ENCODE peak calls at places on chromosomes 6 and 20, in five cellular contexts. G is NT2/D1, J is mesenchymal stem cell, C is fibroblast of lung, P is mammary epithelial cell. U is an unnamed sample.

GRCh38 chr20:38730167-38730988 is 6.1 kb downstream of the SLC32A1 start:
- DNase-seq in G (no peak), J (no peak), C (no peak), P (no peak), U (no peak)

GRCh38 chr6:160419488-160419887 is 71.3 kb downstream of the SLC22A3 start:
- DNase-seq in G (no peak), J (no peak), C (no peak), P (no peak), U (no peak)

GRCh38 chr6:73586416-73586974 is 65.7 kb upstream of the EEF1A1 start:
- DNase-seq in G (no peak), J (peak), C (peak), P (no peak), U (peak)

GRCh38 chr6:4924872-4925271 is 79.0 kb downstream of the RPP40 start:
- DNase-seq in G (no peak), J (no peak), C (no peak), P (no peak), U (no peak)

GRCh38 chr6:67068781-67069180 is 1361.8 kb upstream of the EYS start:
- DNase-seq in G (no peak), J (no peak), C (no peak), P (no peak), U (no peak)

GRCh38 chr6:55664581-55665223 is 85.7 kb upstream of the HMGCLL1 start:
- DNase-seq in G (no peak), J (no peak), C (no peak), P (peak), U (no peak)

GRCh38 chr20:48035961-48036731 is 250.9 kb upstream of the SULF2 start:
- DNase-seq in G (no peak), J (no peak), C (no peak), P (no peak), U (no peak)

GRCh38 chr20:4956200-4956810 is 45.0 kb downstream of the SLC23A2 start:
- DNase-seq in G (peak), J (peak), C (peak), P (peak), U (peak)

GRCh38 chr6:80641591-80641990 is 535.1 kb downstream of the BCKDHB start:
- DNase-seq in G (no peak), J (peak), C (no peak), P (no peak), U (no peak)

GRCh38 chr6:142960098-142960497 is 15.1 kb upstream of the HIVEP2 start:
- DNase-seq in G (no peak), J (peak), C (no peak), P (peak), U (no peak)

GRCh38 chr20:63234693-63235398 is 859 bp upstream of the BIRC7 start:
- DNase-seq in G (no peak), J (peak), C (no peak), P (peak), U (peak)

GRCh38 chr6:151546941-151547659 is 53.3 kb downstream of the CCDC170 start:
- DNase-seq in G (no peak), J (no peak), C (no peak), P (no peak), U (peak)

GRCh38 chr6:98777762-98778161 is 56.6 kb upstream of the POU3F2 start:
- DNase-seq in G (no peak), J (no peak), C (no peak), P (no peak), U (no peak)

GRCh38 chr6:151060742-151061100 is 179.0 kb upstream of the AKAP12 start:
- DNase-seq in G (no peak), J (peak), C (no peak), P (peak), U (no peak)

GRCh38 chr6:155100087-155100486 is 105.0 kb downstream of the TIAM2 start:
- DNase-seq in G (no peak), J (no peak), C (no peak), P (no peak), U (no peak)

GRCh38 chr6:144284753-144285547 is at the start of gene UTRN:
- DNase-seq in G (peak), J (peak), C (peak), P (peak), U (peak)

GRCh38 chr20:642398-643174 is 10.4 kb downstream of the SRXN1 start:
- DNase-seq in G (no peak), J (no peak), C (no peak), P (no peak), U (no peak)

GRCh38 chr6:54107470-54107869 is 3.8 kb upstream of the MLIP start:
- DNase-seq in G (no peak), J (no peak), C (no peak), P (no peak), U (no peak)

GRCh38 chr6:102641426-102641825 is 1247.9 kb downstream of the GRIK2 start:
- DNase-seq in G (no peak), J (no peak), C (no peak), P (no peak), U (no peak)

GRCh38 chr6:17930321-17930993 is 57.0 kb downstream of the KIF13A start:
- DNase-seq in G (no peak), J (peak), C (peak), P (no peak), U (no peak)
- H3K9ac ChIP-seq in G (no peak), J (peak), C (no peak), P (no peak), U (no peak)

GRCh38 chr20:13009682-13010406 is 1.1 kb downstream of the SPTLC3 start:
- DNase-seq in G (no peak), J (peak), C (peak), P (peak), U (peak)
- H3K4me3 ChIP-seq in G (no peak), J (peak), C (peak), P (peak), U (peak)

GRCh38 chr6:26577720-26578072 is 19.1 kb upstream of the ABT1 start:
- DNase-seq in G (no peak), J (no peak), C (no peak), P (no peak), U (no peak)
- H3K9ac ChIP-seq in G (peak), J (peak), C (no peak), P (no peak), U (no peak)

DNA sequence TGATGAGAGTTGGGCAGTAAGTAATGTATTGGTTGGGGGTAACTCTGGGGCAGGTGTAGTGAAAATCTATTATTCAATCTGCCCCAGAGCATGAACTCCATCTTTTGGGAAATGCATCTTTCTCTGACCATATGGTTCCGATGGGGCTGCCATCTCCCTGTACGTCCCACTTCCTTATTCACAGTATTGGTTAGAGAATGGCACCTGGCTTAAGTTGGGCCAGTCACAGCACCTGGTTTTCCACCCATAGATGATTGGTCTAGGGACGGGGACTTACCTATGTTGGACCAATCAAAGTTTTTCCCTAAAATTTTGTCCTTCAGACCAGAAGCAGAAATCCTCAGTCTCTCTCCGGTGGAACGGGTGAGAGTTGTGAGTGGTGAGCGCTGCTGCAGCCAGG is 2.2 kb upstream of the RALY start:
- DNase-seq in G (no peak), J (no peak), C (no peak), P (no peak), U (no peak)
- H3K4me3 ChIP-seq in G (peak), J (peak), C (peak), P (no peak), U (peak)

GRCh38 chr6:136956590-136957573 is 34.8 kb downstream of the SLC35D3 start:
- DNase-seq in G (no peak), J (peak), C (no peak), P (no peak), U (no peak)
- H3K9ac ChIP-seq in G (no peak), J (no peak), C (no peak), P (no peak), U (no peak)

DNA sequence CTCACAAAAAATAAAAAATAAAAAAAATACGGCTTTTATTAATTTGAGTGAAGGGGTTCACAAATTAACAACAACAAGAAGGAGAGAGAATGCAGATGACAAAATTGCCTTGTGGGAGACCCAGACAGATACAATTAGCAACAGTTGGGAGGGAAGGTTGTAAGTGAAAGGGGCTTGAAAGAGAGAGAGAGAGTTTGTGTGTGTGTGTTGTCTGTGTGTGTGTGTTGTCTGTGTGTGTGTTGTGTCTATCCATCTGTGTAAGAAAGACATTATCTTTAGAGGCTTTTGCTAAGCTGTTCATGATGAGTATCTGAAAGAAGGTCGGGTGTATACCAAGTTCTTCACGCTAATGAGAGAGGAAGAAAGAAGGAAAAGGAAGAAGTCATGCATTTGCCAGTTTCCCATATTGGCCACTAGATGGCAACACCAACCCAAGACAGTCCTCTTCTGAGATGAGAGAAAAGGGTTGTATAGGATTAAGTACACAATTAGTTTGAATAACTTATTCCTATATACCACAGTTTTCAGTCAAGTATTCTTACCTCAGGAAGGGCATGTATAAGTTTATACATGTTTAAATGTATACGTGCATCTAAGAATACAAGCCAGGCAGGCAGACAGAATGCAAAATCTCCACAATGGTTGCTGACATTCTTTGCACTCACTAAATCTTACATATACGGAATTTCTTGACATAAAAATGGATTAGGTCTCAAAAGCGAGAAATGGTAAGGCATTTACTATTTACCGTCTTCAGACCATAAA is 63.7 kb upstream of the CD2AP start:
- DNase-seq in G (peak), J (peak), C (peak), P (peak), U (peak)
- H3K4me3 ChIP-seq in G (no peak), J (peak), C (peak), P (peak), U (peak)

GRCh38 chr6:104958720-104959452 is 2.0 kb downstream of the LIN28B start:
- DNase-seq in G (no peak), J (peak), C (no peak), P (no peak), U (peak)
- H3K9ac ChIP-seq in G (peak), J (no peak), C (no peak), P (no peak), U (peak)

U was measured in Karpas-422.